ENCODE peak calls at places on chromosome 2, in ten cellular contexts. One of them, this sample, is unnamed.

GRCh38 chr2:117771969-117772630 is 42.4 kb upstream of the DDX18 start:
- DNase-seq in prostate gland: no peak
- DNase-seq in GM23338: peak; percentile 52
- DNase-seq in H9: no peak
- DNase-seq in A549: peak; percentile 38
- DNase-seq in adrenal gland: no peak
- DNase-seq in GM10248: peak; percentile 15
- DNase-seq in CD8-positive, alpha-beta T cell: no peak
- DNase-seq in body of pancreas: no peak
- DNase-seq in GM12865: peak; percentile 11
- DNase-seq in this sample: no peak

GRCh38 chr2:170502400-170503135 is 212.6 kb upstream of the SP5 start:
- DNase-seq in prostate gland: no peak
- DNase-seq in GM23338: peak; percentile 72
- DNase-seq in H9: peak; percentile 47
- DNase-seq in A549: no peak
- DNase-seq in adrenal gland: no peak
- DNase-seq in GM10248: no peak
- DNase-seq in CD8-positive, alpha-beta T cell: no peak
- DNase-seq in body of pancreas: no peak
- DNase-seq in GM12865: no peak
- DNase-seq in this sample: no peak

GRCh38 chr2:84173041-84173440 is 286.0 kb downstream of the SUCLG1 start:
- DNase-seq in prostate gland: no peak
- DNase-seq in GM23338: no peak
- DNase-seq in H9: no peak
- DNase-seq in A549: no peak
- DNase-seq in adrenal gland: no peak
- DNase-seq in GM10248: no peak
- DNase-seq in CD8-positive, alpha-beta T cell: no peak
- DNase-seq in body of pancreas: no peak
- DNase-seq in GM12865: no peak
- DNase-seq in this sample: no peak

GRCh38 chr2:36245632-36246031 is 109.9 kb upstream of the CRIM1 start:
- DNase-seq in prostate gland: no peak
- DNase-seq in GM23338: no peak
- DNase-seq in H9: no peak
- DNase-seq in A549: no peak
- DNase-seq in adrenal gland: no peak
- DNase-seq in GM10248: no peak
- DNase-seq in CD8-positive, alpha-beta T cell: no peak
- DNase-seq in body of pancreas: no peak
- DNase-seq in GM12865: no peak
- DNase-seq in this sample: no peak

GRCh38 chr2:17543131-17543660 is 2.7 kb downstream of the VSNL1 start:
- DNase-seq in prostate gland: no peak
- DNase-seq in GM23338: peak; percentile 80
- DNase-seq in H9: peak; percentile 47
- DNase-seq in A549: no peak
- DNase-seq in adrenal gland: no peak
- DNase-seq in GM10248: no peak
- DNase-seq in CD8-positive, alpha-beta T cell: no peak
- DNase-seq in body of pancreas: no peak
- DNase-seq in GM12865: no peak
- DNase-seq in this sample: no peak

GRCh38 chr2:28411956-28412609 is 19.4 kb downstream of the FOSL2 start:
- DNase-seq in prostate gland: no peak
- DNase-seq in GM23338: no peak
- DNase-seq in H9: no peak
- DNase-seq in A549: no peak
- DNase-seq in adrenal gland: peak; percentile 46
- DNase-seq in GM10248: no peak
- DNase-seq in CD8-positive, alpha-beta T cell: no peak
- DNase-seq in body of pancreas: no peak
- DNase-seq in GM12865: no peak
- DNase-seq in this sample: no peak

GRCh38 chr2:30862054-30862651 is 54.9 kb upstream of the CAPN13 start:
- DNase-seq in prostate gland: peak; percentile 38
- DNase-seq in GM23338: peak; percentile 79
- DNase-seq in H9: peak; percentile 58
- DNase-seq in A549: peak; percentile 87
- DNase-seq in adrenal gland: peak; percentile 73
- DNase-seq in GM10248: peak; percentile 57
- DNase-seq in CD8-positive, alpha-beta T cell: no peak
- DNase-seq in body of pancreas: peak; percentile 83
- DNase-seq in GM12865: peak; percentile 77
- DNase-seq in this sample: peak; percentile 63

GRCh38 chr2:88628569-88628939 is 1.3 kb upstream of the EIF2AK3 start:
- DNase-seq in prostate gland: no peak
- DNase-seq in GM23338: no peak
- DNase-seq in H9: no peak
- DNase-seq in A549: no peak
- DNase-seq in adrenal gland: peak; percentile 42
- DNase-seq in GM10248: no peak
- DNase-seq in CD8-positive, alpha-beta T cell: no peak
- DNase-seq in body of pancreas: peak; percentile 25
- DNase-seq in GM12865: no peak
- DNase-seq in this sample: no peak

GRCh38 chr2:232480201-232481190 is 7.1 kb downstream of the ECEL1 start:
- DNase-seq in prostate gland: no peak
- DNase-seq in GM23338: no peak
- DNase-seq in H9: peak; percentile 23
- DNase-seq in A549: no peak
- DNase-seq in adrenal gland: no peak
- DNase-seq in GM10248: no peak
- DNase-seq in CD8-positive, alpha-beta T cell: no peak
- DNase-seq in body of pancreas: no peak
- DNase-seq in GM12865: no peak
- DNase-seq in this sample: no peak

GRCh38 chr2:39243469-39244123 is at the start of gene CDKL4:
- DNase-seq in prostate gland: no peak
- DNase-seq in GM23338: no peak
- DNase-seq in H9: no peak
- DNase-seq in A549: no peak
- DNase-seq in adrenal gland: peak; percentile 44
- DNase-seq in GM10248: peak; percentile 42
- DNase-seq in CD8-positive, alpha-beta T cell: no peak
- DNase-seq in body of pancreas: no peak
- DNase-seq in GM12865: peak; percentile 54
- DNase-seq in this sample: no peak

GRCh38 chr2:222709191-222709891 is 37.9 kb downstream of the MOGAT1 start:
- DNase-seq in prostate gland: no peak
- DNase-seq in GM23338: peak; percentile 42
- DNase-seq in H9: peak; percentile 75
- DNase-seq in A549: peak; percentile 88
- DNase-seq in adrenal gland: peak; percentile 66
- DNase-seq in GM10248: peak; percentile 46
- DNase-seq in CD8-positive, alpha-beta T cell: no peak
- DNase-seq in body of pancreas: peak; percentile 30
- DNase-seq in GM12865: peak; percentile 35
- DNase-seq in this sample: peak; percentile 53

GRCh38 chr2:4780679-4781078 is 911.5 kb upstream of the SOX11 start:
- DNase-seq in prostate gland: no peak
- DNase-seq in GM23338: no peak
- DNase-seq in H9: no peak
- DNase-seq in A549: no peak
- DNase-seq in adrenal gland: no peak
- DNase-seq in GM10248: no peak
- DNase-seq in CD8-positive, alpha-beta T cell: no peak
- DNase-seq in body of pancreas: no peak
- DNase-seq in GM12865: no peak
- DNase-seq in this sample: no peak

GRCh38 chr2:128536925-128537620 is 218.4 kb upstream of the HS6ST1 start:
- DNase-seq in prostate gland: no peak
- DNase-seq in GM23338: peak; percentile 64
- DNase-seq in H9: peak; percentile 74
- DNase-seq in A549: peak; percentile 27
- DNase-seq in adrenal gland: peak; percentile 56
- DNase-seq in GM10248: no peak
- DNase-seq in CD8-positive, alpha-beta T cell: no peak
- DNase-seq in body of pancreas: no peak
- DNase-seq in GM12865: no peak
- DNase-seq in this sample: no peak

GRCh38 chr2:178105566-178105965 is 6.7 kb upstream of the RBM45 start:
- DNase-seq in prostate gland: no peak
- DNase-seq in GM23338: no peak
- DNase-seq in H9: no peak
- DNase-seq in A549: no peak
- DNase-seq in adrenal gland: no peak
- DNase-seq in GM10248: no peak
- DNase-seq in CD8-positive, alpha-beta T cell: no peak
- DNase-seq in body of pancreas: peak; percentile 36
- DNase-seq in GM12865: no peak
- DNase-seq in this sample: no peak

GRCh38 chr2:47079515-47080412 is 75.3 kb downstream of the STPG4 start:
- DNase-seq in prostate gland: no peak
- DNase-seq in GM23338: no peak
- DNase-seq in H9: no peak
- DNase-seq in A549: no peak
- DNase-seq in adrenal gland: no peak
- DNase-seq in GM10248: no peak
- DNase-seq in CD8-positive, alpha-beta T cell: no peak
- DNase-seq in body of pancreas: no peak
- DNase-seq in GM12865: no peak
- DNase-seq in this sample: no peak

GRCh38 chr2:221570321-221571107 is 1.6 kb downstream of the EPHA4 start:
- DNase-seq in prostate gland: peak; percentile 9
- DNase-seq in GM23338: peak; percentile 43
- DNase-seq in H9: peak; percentile 59
- DNase-seq in A549: no peak
- DNase-seq in adrenal gland: peak; percentile 20
- DNase-seq in GM10248: peak; percentile 18
- DNase-seq in CD8-positive, alpha-beta T cell: no peak
- DNase-seq in body of pancreas: no peak
- DNase-seq in GM12865: peak; percentile 2
- DNase-seq in this sample: peak; percentile 57
- TF ChIP-seq CTCF in prostate gland: peak; percentile 18
- TF ChIP-seq CTCF in GM23338: no peak
- TF ChIP-seq CTCF in H9: peak; percentile 26
- TF ChIP-seq CTCF in A549: no peak
- TF ChIP-seq CTCF in adrenal gland: no peak
- TF ChIP-seq CTCF in GM10248: no peak
- TF ChIP-seq CTCF in CD8-positive, alpha-beta T cell: no peak
- TF ChIP-seq CTCF in body of pancreas: no peak
- TF ChIP-seq CTCF in GM12865: no peak
- TF ChIP-seq CTCF in this sample: no peak

GRCh38 chr2:224747765-224748164 is 31.6 kb upstream of the CCDC195 start:
- DNase-seq in prostate gland: no peak
- DNase-seq in GM23338: no peak
- DNase-seq in H9: no peak
- DNase-seq in A549: no peak
- DNase-seq in adrenal gland: no peak
- DNase-seq in GM10248: no peak
- DNase-seq in CD8-positive, alpha-beta T cell: no peak
- DNase-seq in body of pancreas: no peak
- DNase-seq in GM12865: no peak
- DNase-seq in this sample: no peak

GRCh38 chr2:224751996-224752698 is 36.0 kb upstream of the CCDC195 start:
- DNase-seq in prostate gland: no peak
- DNase-seq in GM23338: no peak
- DNase-seq in H9: no peak
- DNase-seq in A549: no peak
- DNase-seq in adrenal gland: no peak
- DNase-seq in GM10248: no peak
- DNase-seq in CD8-positive, alpha-beta T cell: no peak
- DNase-seq in body of pancreas: no peak
- DNase-seq in GM12865: no peak
- DNase-seq in this sample: no peak

GRCh38 chr2:224754129-224754528 is 38.0 kb upstream of the CCDC195 start:
- DNase-seq in prostate gland: no peak
- DNase-seq in GM23338: no peak
- DNase-seq in H9: no peak
- DNase-seq in A549: no peak
- DNase-seq in adrenal gland: no peak
- DNase-seq in GM10248: no peak
- DNase-seq in CD8-positive, alpha-beta T cell: no peak
- DNase-seq in body of pancreas: no peak
- DNase-seq in GM12865: no peak
- DNase-seq in this sample: no peak

DNA sequence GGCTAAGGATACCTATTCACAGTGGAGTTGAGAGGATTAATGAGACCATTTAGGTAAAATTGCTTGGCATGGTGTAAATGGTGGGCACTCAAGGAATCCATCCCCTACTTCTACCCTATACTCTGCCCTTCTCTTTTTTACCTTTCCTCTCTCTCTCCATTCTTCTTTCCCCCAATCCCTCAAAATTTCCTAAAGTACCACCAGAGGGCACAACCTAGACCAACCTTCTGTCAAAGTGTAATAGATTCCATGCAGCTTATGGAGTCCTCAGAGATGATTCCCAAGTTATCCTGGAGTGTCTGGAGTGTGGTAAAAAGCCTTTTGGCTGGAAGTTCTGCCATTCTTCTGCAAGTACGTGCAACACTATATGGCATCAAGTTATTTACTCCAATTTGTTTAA is 33.0 kb upstream of the CCDC195 start:
- DNase-seq in prostate gland: no peak
- DNase-seq in GM23338: peak; percentile 41
- DNase-seq in H9: no peak
- DNase-seq in A549: peak; percentile 13
- DNase-seq in adrenal gland: no peak
- DNase-seq in GM10248: no peak
- DNase-seq in CD8-positive, alpha-beta T cell: no peak
- DNase-seq in body of pancreas: no peak
- DNase-seq in GM12865: no peak
- DNase-seq in this sample: no peak
- TF ChIP-seq CTCF in prostate gland: no peak
- TF ChIP-seq CTCF in GM23338: peak; percentile 55
- TF ChIP-seq CTCF in H9: peak; percentile 58
- TF ChIP-seq CTCF in A549: peak; percentile 13
- TF ChIP-seq CTCF in adrenal gland: no peak
- TF ChIP-seq CTCF in GM10248: no peak
- TF ChIP-seq CTCF in CD8-positive, alpha-beta T cell: no peak
- TF ChIP-seq CTCF in body of pancreas: no peak
- TF ChIP-seq CTCF in GM12865: no peak
- TF ChIP-seq CTCF in this sample: no peak

GRCh38 chr2:174522553-174522952 is 35.7 kb upstream of the GPR155 start:
- DNase-seq in prostate gland: no peak
- DNase-seq in GM23338: peak; percentile 21
- DNase-seq in H9: no peak
- DNase-seq in A549: peak; percentile 29
- DNase-seq in adrenal gland: no peak
- DNase-seq in GM10248: no peak
- DNase-seq in CD8-positive, alpha-beta T cell: no peak
- DNase-seq in body of pancreas: no peak
- DNase-seq in GM12865: peak; percentile 13
- DNase-seq in this sample: no peak
- TF ChIP-seq CTCF in prostate gland: peak; percentile 32
- TF ChIP-seq CTCF in GM23338: peak; percentile 42
- TF ChIP-seq CTCF in H9: peak; percentile 35
- TF ChIP-seq CTCF in A549: peak; percentile 50
- TF ChIP-seq CTCF in adrenal gland: no peak
- TF ChIP-seq CTCF in GM10248: no peak
- TF ChIP-seq CTCF in CD8-positive, alpha-beta T cell: no peak
- TF ChIP-seq CTCF in body of pancreas: peak; percentile 56
- TF ChIP-seq CTCF in GM12865: peak; percentile 17
- TF ChIP-seq CTCF in this sample: peak; percentile 31

DNA sequence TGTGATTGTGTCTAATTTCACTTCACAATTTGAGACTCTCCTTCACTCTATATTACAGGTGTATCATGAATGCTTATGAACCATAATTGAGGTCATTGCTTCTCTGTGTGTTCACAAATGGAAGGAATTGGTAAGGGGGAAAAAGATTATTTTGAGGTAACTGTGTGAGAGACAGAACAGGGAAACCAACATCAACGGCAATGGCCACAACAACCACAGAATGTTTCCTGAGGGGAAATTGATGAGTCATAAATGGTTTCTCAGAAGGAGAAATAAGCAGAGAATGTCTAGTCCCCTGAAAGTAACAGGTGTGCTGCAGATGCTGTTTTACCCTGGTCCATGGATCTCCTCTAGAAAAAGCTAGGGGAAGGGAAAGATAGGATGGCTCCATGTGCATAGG is 361.2 kb upstream of the GALNT5 start:
- DNase-seq in prostate gland: no peak
- DNase-seq in GM23338: no peak
- DNase-seq in H9: no peak
- DNase-seq in A549: no peak
- DNase-seq in adrenal gland: no peak
- DNase-seq in GM10248: peak; percentile 2
- DNase-seq in CD8-positive, alpha-beta T cell: no peak
- DNase-seq in body of pancreas: no peak
- DNase-seq in GM12865: peak; percentile 78
- DNase-seq in this sample: no peak
- TF ChIP-seq CTCF in prostate gland: no peak
- TF ChIP-seq CTCF in GM23338: no peak
- TF ChIP-seq CTCF in H9: no peak
- TF ChIP-seq CTCF in A549: no peak
- TF ChIP-seq CTCF in adrenal gland: no peak
- TF ChIP-seq CTCF in GM10248: no peak
- TF ChIP-seq CTCF in CD8-positive, alpha-beta T cell: no peak
- TF ChIP-seq CTCF in body of pancreas: no peak
- TF ChIP-seq CTCF in GM12865: no peak
- TF ChIP-seq CTCF in this sample: no peak